ENCODE peak calls at places on chromosomes 7 and 10, in seven cellular contexts. A is HCT116, Z is HepG2, C is endothelial cell of umbilical vein, K is H1, N is GM12878, F is K562. H is an unnamed sample.

GRCh38 chr7:70770154-70770553 is 361.8 kb upstream of the GALNT17 start:
- DNase-seq in A (no peak), Z (no peak), F (no peak), K (no peak), C (no peak), N (no peak), H (no peak)

GRCh38 chr7:3195160-3195559 is 105.9 kb upstream of the SDK1 start:
- DNase-seq in K (no peak), Z (no peak), N (no peak), F (no peak), A (no peak), C (no peak), H (no peak)

GRCh38 chr10:50360486-50360885 is 109.2 kb upstream of the ASAH2 start:
- DNase-seq in K (no peak), N (no peak), F (no peak), Z (no peak), A (no peak), C (no peak), H (no peak)

GRCh38 chr10:88090568-88091214 is 227.3 kb downstream of the PTEN start:
- DNase-seq in N (no peak), Z (no peak), F (no peak), A (no peak), C (no peak), K (no peak), H (no peak)

GRCh38 chr7:155814569-155815276 is 2.5 kb upstream of the SHH start:
- DNase-seq in C (no peak), F (no peak), K (no peak), Z (no peak), N (no peak), A (no peak), H (no peak)

GRCh38 chr7:12661581-12661980 is 25.9 kb upstream of the ARL4A start:
- DNase-seq in N (no peak), A (no peak), F (no peak), K (no peak), Z (no peak), C (no peak), H (no peak)

GRCh38 chr10:99766282-99766681 is 16.2 kb upstream of the ABCC2 start:
- DNase-seq in Z (no peak), A (no peak), N (peak; percentile 50), F (no peak), C (no peak), K (no peak), H (no peak)

GRCh38 chr7:102279537-102280400 is 6.9 kb upstream of the SH2B2 start:
- DNase-seq in F (peak; percentile 86), N (no peak), C (peak; percentile 47), K (peak; percentile 31), Z (peak; percentile 65), A (peak; percentile 27), H (no peak)

GRCh38 chr7:131027287-131027773 is 293.3 kb upstream of the KLF14 start:
- DNase-seq in C (no peak), Z (no peak), N (no peak), K (no peak), A (no peak), F (peak; percentile 42), H (peak; percentile 87)

GRCh38 chr7:55641811-55642210 is 69.5 kb upstream of the VOPP1 start:
- DNase-seq in N (peak; percentile 33), Z (no peak), K (no peak), C (peak; percentile 25), A (no peak), F (no peak), H (peak; percentile 70)
- H3K9ac ChIP-seq in N (no peak overlapping the region), Z (no peak overlapping the region), K (no peak overlapping the region), C (no peak overlapping the region), A (no peak overlapping the region), F (no peak overlapping the region), H (no peak overlapping the region)

DNA sequence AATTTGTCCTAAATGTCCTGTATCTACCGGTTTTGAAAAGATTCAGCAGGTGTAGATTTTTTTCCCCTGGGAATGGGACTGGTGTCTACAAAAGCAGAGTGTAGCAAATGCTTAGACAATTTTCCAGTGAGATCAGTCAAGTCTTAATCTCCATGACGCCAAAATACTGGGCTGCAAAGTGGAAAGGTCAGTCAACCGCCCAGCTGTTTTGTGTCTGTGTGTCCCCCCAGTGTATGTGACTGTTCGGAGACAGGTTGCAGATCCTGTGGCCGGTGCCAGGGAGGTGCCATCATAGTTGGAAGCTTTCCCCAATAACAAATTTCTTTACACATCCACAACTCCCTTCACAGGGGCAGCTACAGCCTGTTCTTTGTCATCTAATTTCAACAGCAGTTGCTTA is 263.8 kb downstream of the ARHGAP12 start:
- DNase-seq in Z (no peak), C (no peak), F (no peak), A (no peak), K (no peak), N (no peak), H (no peak)
- TF ChIP-seq POLR2AphosphoS5 in Z (no peak), C (no peak), F (no peak), A (no peak), K (no peak), N (no peak), H (no peak)

DNA sequence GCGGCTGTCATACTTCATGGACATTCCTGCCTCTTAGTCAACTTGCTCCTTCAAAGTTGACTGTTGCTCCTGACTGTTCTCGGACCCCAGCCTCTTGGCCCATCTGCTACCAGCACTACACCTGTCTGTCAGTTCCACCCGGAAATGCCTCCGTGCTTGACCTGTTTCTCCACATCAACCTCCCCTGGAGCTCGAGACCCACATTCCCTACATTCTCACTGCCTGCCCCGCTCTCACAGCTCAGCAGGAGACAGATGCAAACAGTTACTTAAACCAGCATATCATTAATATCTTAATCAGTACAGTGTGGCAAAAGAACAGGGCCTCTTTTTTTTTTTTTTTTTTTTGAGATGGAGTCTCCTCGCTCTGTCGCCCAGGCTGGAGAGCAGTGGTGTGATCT is 174.3 kb downstream of the NRP1 start:
- DNase-seq in N (no peak), Z (no peak), A (no peak), K (peak; percentile 9), F (no peak), C (no peak), H (no peak)
- TF ChIP-seq EZH2 in N (no peak), Z (no peak), A (no peak), K (no peak), F (no peak), C (no peak), H (no peak)

GRCh38 chr7:7696458-7697119 is 21.8 kb downstream of the RPA3 start:
- DNase-seq in C (peak; percentile 23), K (no peak), N (no peak), A (peak; percentile 65), F (no peak), Z (peak; percentile 43), H (no peak)

GRCh38 chr7:7701513-7701912 is 16.9 kb downstream of the RPA3 start:
- DNase-seq in C (no peak), Z (no peak), A (no peak), N (no peak), K (no peak), F (no peak), H (no peak)

GRCh38 chr7:7699970-7700369 is 18.4 kb downstream of the RPA3 start:
- DNase-seq in Z (no peak), F (no peak), K (no peak), N (no peak), A (no peak), C (no peak), H (no peak)

GRCh38 chr7:7699370-7699769 is 19.0 kb downstream of the RPA3 start:
- DNase-seq in K (no peak), C (no peak), Z (no peak), A (no peak), F (no peak), N (no peak), H (no peak)

GRCh38 chr7:7698930-7699329 is 19.5 kb downstream of the RPA3 start:
- DNase-seq in F (no peak), K (no peak), A (no peak), C (no peak), Z (no peak), N (no peak), H (no peak)
- H3K9ac ChIP-seq in F (no peak overlapping the region), K (no peak overlapping the region), A (no peak overlapping the region), C (no peak overlapping the region), Z (no peak overlapping the region), N (no peak overlapping the region), H (no peak overlapping the region)

GRCh38 chr7:92835140-92835850 is 1.1 kb downstream of the CDK6 start:
- DNase-seq in C (peak; percentile 81), Z (peak; percentile 87), F (peak; percentile 67), K (no peak), A (peak; percentile 72), N (no peak), H (no peak)
- TF ChIP-seq POLR2AphosphoS5 in C (peak; percentile 13), Z (peak; percentile 46), F (peak; percentile 35), K (no peak), A (no peak), N (peak; percentile 62), H (no peak)

GRCh38 chr10:97572214-97572989 is at the start of gene ANKRD2:
- DNase-seq in A (peak; percentile 59), C (peak; percentile 66), K (peak; percentile 59), N (no peak), Z (peak; percentile 66), F (peak; percentile 68), H (no peak)

GRCh38 chr10:97575101-97575668 is 2.6 kb downstream of the ANKRD2 start:
- DNase-seq in C (no peak), A (no peak), N (no peak), Z (no peak), F (no peak), K (no peak), H (no peak)

GRCh38 chr10:97573021-97573420 is 442 bp downstream of the ANKRD2 start:
- DNase-seq in Z (no peak), K (no peak), C (no peak), F (no peak), A (no peak), N (no peak), H (no peak)

GRCh38 chr10:97574374-97575100 is 2.0 kb downstream of the ANKRD2 start:
- DNase-seq in F (no peak), A (peak; percentile 85), C (peak; percentile 85), K (peak; percentile 63), Z (peak; percentile 74), N (no peak), H (no peak)

GRCh38 chr10:97573672-97574071 is 1.1 kb downstream of the ANKRD2 start:
- DNase-seq in A (no peak), C (no peak), N (no peak), F (no peak), Z (no peak), K (no peak), H (no peak)
- TF ChIP-seq EZH2 in A (no peak), C (no peak), N (no peak), F (no peak), Z (no peak), K (no peak), H (no peak)

H was measured in SK-N-MC.